ENCODE peak calls at places on chromosomes 13 and 19, in eight cellular contexts. A is neural progenitor cell; X is left ventricle myocardium inferior; O is aorta; F is CD8-positive, alpha-beta memory T cell; C is stomach; B is SK-N-SH; R is dorsolateral prefrontal cortex. V is an unnamed sample.

GRCh38 chr19:54462713-54463530 is 656 bp downstream of the LENG9 start:
- DNase-seq in A (peak; percentile 81), X (peak; percentile 82), O (peak; percentile 84), F (peak; percentile 57), C (peak; percentile 81), B (peak; percentile 57), R (peak; percentile 71), V (peak; percentile 45)

GRCh38 chr13:91719033-91719432 is 320.6 kb downstream of the GPC5 start:
- DNase-seq in A (no peak), X (no peak), O (no peak), F (no peak), C (no peak), B (no peak), R (no peak), V (no peak)

GRCh38 chr19:39557791-39558622 is 18.0 kb upstream of the EID2 start:
- DNase-seq in A (no peak), X (no peak), O (no peak), F (no peak), C (no peak), B (no peak), R (no peak), V (no peak)

GRCh38 chr13:99418663-99419140 is 82.6 kb upstream of the TM9SF2 start:
- DNase-seq in A (no peak), X (no peak), O (no peak), F (no peak), C (peak; percentile 13), B (no peak), R (no peak), V (no peak)

GRCh38 chr13:28529836-28530235 is 34.9 kb upstream of the FLT1 start:
- DNase-seq in A (no peak), X (no peak), O (no peak), F (no peak), C (no peak), B (no peak), R (no peak), V (no peak)

GRCh38 chr13:39106216-39106995 is 68.2 kb downstream of the NHLRC3 start:
- DNase-seq in A (no peak), X (no peak), O (no peak), F (no peak), C (no peak), B (no peak), R (no peak), V (no peak)

GRCh38 chr19:17358395-17358794 is 18.7 kb downstream of the PLVAP start:
- DNase-seq in A (no peak), X (no peak), O (peak; percentile 79), F (no peak), C (no peak), B (no peak), R (no peak), V (no peak)

GRCh38 chr19:1747285-1748114 is 5.8 kb upstream of the ONECUT3 start:
- DNase-seq in A (peak; percentile 53), X (no peak), O (no peak), F (no peak), C (peak; percentile 73), B (no peak), R (no peak), V (no peak)

GRCh38 chr19:22784051-22784450 is at the start of gene ZNF99:
- DNase-seq in A (no peak), X (peak; percentile 74), O (peak; percentile 65), F (no peak), C (no peak), B (no peak), R (peak; percentile 65), V (no peak)

GRCh38 chr13:59745395-59745788 is 418.3 kb downstream of the DIAPH3 start:
- DNase-seq in A (no peak), X (no peak), O (no peak), F (no peak), C (no peak), B (no peak), R (no peak), V (no peak)

GRCh38 chr19:917323-918151 is at the start of gene KISS1R:
- DNase-seq in A (peak; percentile 93), X (no peak), O (no peak), F (no peak), C (peak; percentile 44), B (peak; percentile 84), R (peak; percentile 52), V (no peak)

GRCh38 chr19:18503971-18504885 is 17.6 kb downstream of the ELL start:
- DNase-seq in A (no peak), X (no peak), O (no peak), F (no peak), C (peak; percentile 51), B (no peak), R (no peak), V (no peak)

GRCh38 chr19:18502633-18503294 is 19.1 kb downstream of the ELL start:
- DNase-seq in A (no peak), X (peak; percentile 56), O (peak; percentile 81), F (no peak), C (no peak), B (peak; percentile 70), R (peak; percentile 54), V (no peak)

GRCh38 chr19:18502236-18502632 is 19.6 kb downstream of the ELL start:
- DNase-seq in A (no peak), X (no peak), O (no peak), F (peak; percentile 37), C (no peak), B (no peak), R (no peak), V (no peak)

GRCh38 chr19:18504886-18505610 is 16.8 kb downstream of the ELL start:
- DNase-seq in A (no peak), X (no peak), O (no peak), F (no peak), C (no peak), B (no peak), R (no peak), V (no peak)

DNA sequence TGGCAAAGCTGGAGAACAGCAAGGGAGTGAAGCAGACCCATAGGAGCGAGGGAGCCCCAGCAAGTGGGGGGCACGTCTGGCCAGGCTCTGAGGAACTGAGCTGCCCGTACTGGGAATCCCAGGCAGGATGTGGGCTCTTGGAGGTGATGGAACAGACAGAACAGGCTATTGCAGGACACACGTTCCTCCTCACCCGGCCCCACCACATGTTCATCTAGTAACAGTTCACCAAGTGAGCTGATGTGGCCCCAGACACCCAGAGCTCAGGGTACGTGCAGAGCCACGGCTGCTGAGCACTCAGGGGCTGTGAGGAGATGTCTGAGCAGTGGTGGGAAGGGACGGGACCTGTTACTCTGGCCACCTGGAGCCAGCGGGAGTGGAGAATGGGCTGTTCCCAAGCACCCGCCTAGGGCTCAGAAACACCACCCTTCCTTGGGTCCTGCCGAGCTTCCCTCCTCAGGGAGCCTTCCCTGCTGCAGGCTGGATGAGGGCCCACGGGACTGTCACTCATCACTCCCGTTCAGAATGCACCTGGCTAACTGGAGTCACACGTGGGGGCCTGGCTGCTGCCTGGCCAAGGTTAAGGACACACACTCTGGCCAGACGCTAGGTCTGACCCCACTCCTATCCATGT is 18.4 kb downstream of the ELL start:
- DNase-seq in A (no peak), X (no peak), O (no peak), F (no peak), C (no peak), B (no peak), R (no peak), V (no peak)
- H3K27ac ChIP-seq in A (no peak overlapping the region), X (peak overlapping the region; percentile 94), O (no peak overlapping the region), F (no peak overlapping the region), C (peak overlapping the region; percentile 75), B (peak overlapping the region; percentile 48), R (peak overlapping the region; percentile 68), V (no peak overlapping the region)

DNA sequence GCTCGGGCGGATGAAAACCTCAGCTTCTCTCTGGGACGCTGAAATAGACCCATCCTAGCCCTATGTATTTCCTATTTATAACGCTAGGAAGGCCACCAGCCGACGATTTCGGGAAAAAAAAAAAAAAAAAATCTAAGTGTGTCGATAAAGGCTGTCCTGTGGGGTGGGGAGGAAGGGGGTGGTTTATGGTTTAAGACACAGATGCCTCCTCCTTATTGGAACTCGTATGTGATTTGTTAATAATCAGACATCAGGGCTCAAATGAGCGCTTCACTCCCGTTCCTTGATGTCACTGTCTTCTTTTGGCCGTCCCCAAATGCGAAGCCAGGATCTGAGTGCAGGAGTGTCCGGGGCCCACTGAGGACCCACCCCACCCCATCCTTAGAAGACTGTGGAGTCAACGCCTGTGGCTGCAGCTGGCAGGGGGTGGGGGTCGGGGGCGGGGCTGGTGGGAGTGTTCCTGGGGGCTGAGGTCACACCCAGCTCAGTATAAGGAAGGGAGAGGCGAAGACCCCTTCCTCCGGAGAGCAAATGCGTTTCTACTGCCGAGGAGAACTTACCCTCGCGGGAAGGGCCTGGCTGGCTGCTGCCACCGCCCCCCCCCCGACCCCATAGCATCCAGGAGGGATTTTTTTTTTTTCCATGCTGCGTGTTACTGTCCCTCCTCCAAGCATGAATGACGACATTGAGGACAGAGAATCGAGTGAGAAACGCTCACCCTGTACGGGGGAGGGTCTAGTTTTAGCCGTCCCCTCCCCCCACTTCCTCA is 971 bp downstream of the ATCAY start:
- DNase-seq in A (peak; percentile 52), X (no peak), O (no peak), F (no peak), C (no peak), B (peak; percentile 81), R (no peak), V (no peak)
- H3K4me3 ChIP-seq in A (peak overlapping the region; percentile 83), X (no peak overlapping the region), O (no peak overlapping the region), F (no peak overlapping the region), C (no peak overlapping the region), B (peak overlapping the region; percentile 46), R (peak overlapping the region; percentile 64), V (no peak overlapping the region)

DNA sequence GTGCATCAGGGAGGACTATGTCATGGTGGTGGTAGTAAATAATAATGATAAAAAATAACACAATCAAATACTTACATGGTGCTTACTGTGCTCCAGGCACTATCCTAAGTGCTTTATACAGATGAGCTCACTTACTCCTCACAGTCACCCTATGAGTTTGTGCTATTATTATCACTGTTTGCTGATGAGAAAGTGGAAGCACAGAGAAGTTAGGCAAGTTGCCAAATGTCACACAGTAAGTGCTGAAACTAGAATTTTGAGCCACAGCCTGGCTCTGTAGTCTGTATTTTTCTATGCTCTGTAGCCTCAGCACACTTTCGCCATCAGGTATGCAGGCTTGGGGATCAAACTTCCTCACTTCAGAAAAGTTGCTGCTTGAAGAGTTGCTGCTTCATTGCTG is 46.6 kb downstream of the HTR2A start:
- DNase-seq in A (no peak), X (no peak), O (no peak), F (no peak), C (no peak), B (no peak), R (no peak), V (no peak)
- H3K27ac ChIP-seq in A (no peak overlapping the region), X (no peak overlapping the region), O (no peak overlapping the region), F (no peak overlapping the region), C (no peak overlapping the region), B (no peak overlapping the region), R (no peak overlapping the region), V (no peak overlapping the region)

GRCh38 chr13:40126301-40127085 is 471.0 kb downstream of the COG6 start:
- DNase-seq in A (no peak), X (no peak), O (no peak), F (no peak), C (no peak), B (no peak), R (no peak), V (no peak)

GRCh38 chr13:40127476-40127875 is 472.0 kb downstream of the COG6 start:
- DNase-seq in A (no peak), X (no peak), O (no peak), F (no peak), C (no peak), B (no peak), R (no peak), V (no peak)

GRCh38 chr13:40123962-40124647 is 468.6 kb downstream of the COG6 start:
- DNase-seq in A (no peak), X (no peak), O (no peak), F (no peak), C (no peak), B (no peak), R (no peak), V (no peak)

GRCh38 chr13:40125336-40125735 is 469.9 kb downstream of the COG6 start:
- DNase-seq in A (no peak), X (no peak), O (no peak), F (no peak), C (no peak), B (no peak), R (no peak), V (no peak)

GRCh38 chr13:40124648-40125045 is 469.2 kb downstream of the COG6 start:
- DNase-seq in A (no peak), X (no peak), O (no peak), F (no peak), C (no peak), B (no peak), R (no peak), V (no peak)
- H3K4me3 ChIP-seq in A (no peak overlapping the region), X (no peak overlapping the region), O (no peak overlapping the region), F (no peak overlapping the region), C (no peak overlapping the region), B (no peak overlapping the region), R (no peak overlapping the region), V (no peak overlapping the region)

V was measured in effector memory CD4-positive, alpha-beta T cell.